ENCODE peak calls at places on chromosomes 6 and 20, in five cellular contexts. D is cardiac fibroblast, C is spleen, R is fibroblast of lung, V is fibroblast of pulmonary artery. S is an unnamed sample.

GRCh38 chr6:81997091-81997926 is 244.8 kb upstream of the TENT5A start:
- DNase-seq in C (no peak), D (peak), V (peak), R (peak), S (peak)

GRCh38 chr6:56072856-56073255 is 174.5 kb downstream of the COL21A1 start:
- DNase-seq in D (peak), R (peak), V (peak), C (no peak), S (no peak)

GRCh38 chr6:152635949-152636674 is 1.1 kb downstream of the SYNE1 start:
- DNase-seq in V (peak), D (peak), R (peak), C (peak), S (no peak)

GRCh38 chr6:150535151-150535816 is 64.4 kb upstream of the PLEKHG1 start:
- DNase-seq in V (no peak), C (no peak), R (no peak), D (no peak), S (no peak)

GRCh38 chr6:46026307-46026706 is 10.6 kb upstream of the CLIC5 start:
- DNase-seq in C (no peak), V (no peak), D (no peak), R (no peak), S (no peak)

GRCh38 chr6:7431594-7432390 is 42.2 kb downstream of the RIOK1 start:
- DNase-seq in C (no peak), R (no peak), D (peak), V (peak), S (no peak)

GRCh38 chr6:71499667-71500066 is 211.1 kb downstream of the OGFRL1 start:
- DNase-seq in R (no peak), C (no peak), D (no peak), V (no peak), S (no peak)

GRCh38 chr6:97440590-97441176 is 157.7 kb upstream of the MMS22L start:
- DNase-seq in D (peak), V (peak), R (peak), C (no peak), S (peak)

GRCh38 chr20:24951536-24952047 is 2.5 kb downstream of the CST7 start:
- DNase-seq in C (peak), V (no peak), D (no peak), R (no peak), S (no peak)

GRCh38 chr20:51966296-51966971 is 164.1 kb upstream of the SALL4 start:
- DNase-seq in D (peak), C (no peak), V (peak), R (peak), S (peak)
- TF ChIP-seq CTCF in D (peak), C (no peak), V (peak), R (peak), S (peak)

DNA sequence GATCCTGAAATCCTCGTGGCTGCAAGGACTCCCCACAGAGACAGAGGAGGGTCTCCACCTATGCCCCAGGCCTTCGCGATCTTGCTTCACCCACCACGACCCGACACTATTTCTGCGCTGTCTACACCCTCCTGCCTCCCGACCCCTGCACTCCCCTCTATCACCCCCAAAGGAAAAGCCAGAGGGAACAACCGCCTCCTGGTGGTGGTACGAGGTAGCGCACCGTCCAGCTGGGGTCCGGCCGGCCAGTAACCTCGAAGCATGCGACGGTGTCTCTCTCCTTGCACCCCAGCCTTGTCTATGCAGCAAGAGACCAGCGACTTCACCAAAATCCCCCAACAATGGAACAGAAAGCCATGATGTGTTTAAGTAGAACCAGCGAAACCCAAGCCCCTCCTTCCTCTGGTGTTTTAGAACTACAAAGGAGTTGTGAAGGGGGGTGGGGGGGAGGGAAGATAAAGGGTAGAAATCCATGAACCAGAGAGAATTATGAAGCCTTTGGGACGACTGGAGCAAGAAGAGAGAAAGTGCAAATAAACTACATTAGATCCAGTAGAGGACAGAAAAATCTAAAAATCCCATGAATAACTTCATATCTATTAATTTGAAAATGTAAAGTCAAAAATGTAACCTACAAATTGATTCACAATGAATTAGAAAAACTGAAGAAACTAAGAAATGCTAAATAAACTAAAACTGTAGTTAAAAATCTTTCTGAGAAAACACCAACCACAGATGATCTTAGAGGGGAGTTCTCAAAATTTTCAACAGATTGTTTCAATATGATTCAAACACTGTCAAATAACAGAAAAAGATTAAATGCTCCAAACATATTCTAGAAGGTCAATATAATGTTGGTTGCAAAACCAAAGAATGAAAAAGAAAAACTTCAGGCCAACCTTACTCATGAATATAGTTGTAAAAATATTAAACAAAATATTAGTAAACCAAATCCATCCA is 168.0 kb downstream of the CDK19 start:
- DNase-seq in D (no peak), C (no peak), V (no peak), R (no peak), S (no peak)
- TF ChIP-seq CTCF in D (peak), C (no peak), V (peak), R (peak), S (peak)

DNA sequence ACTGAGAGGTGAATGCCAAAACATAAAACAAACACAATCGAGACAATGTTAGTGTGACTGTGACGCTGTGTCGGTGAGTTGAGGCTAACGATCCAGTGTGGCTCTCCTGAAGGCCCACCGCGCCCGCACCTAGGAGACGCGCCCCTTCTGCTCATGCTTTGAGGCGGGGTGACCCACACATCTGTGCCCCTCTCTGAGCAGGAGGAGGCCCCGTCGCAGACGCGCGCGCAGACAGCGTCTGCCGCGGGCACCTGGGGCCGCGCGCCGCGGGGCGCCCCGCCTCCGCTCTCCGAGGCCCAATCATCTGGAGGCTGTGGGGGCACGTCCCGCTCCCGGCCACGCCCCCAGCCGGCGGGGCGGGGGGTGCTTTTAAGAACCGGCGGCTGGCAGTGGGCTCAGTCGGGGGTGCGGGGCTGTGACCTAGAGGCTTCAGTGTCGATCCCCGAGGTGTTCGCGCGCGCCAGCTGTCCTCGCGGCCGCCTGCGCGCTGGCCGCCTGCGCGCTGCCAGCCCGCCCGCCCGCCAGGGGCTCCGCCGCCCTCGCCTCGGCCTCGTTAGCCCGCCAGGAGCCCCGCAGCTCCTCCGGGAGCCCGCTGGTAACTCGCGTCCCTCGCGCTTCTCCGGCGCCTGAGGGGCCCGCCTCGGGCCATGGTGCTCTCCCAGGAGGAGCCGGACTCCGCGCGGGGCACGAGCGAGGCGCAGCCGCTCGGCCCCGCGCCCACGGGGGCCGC is at the start of gene SLC16A10:
- DNase-seq in C (peak), V (peak), D (peak), R (no peak), S (no peak)
- TF ChIP-seq CTCF in C (no peak), V (no peak), D (no peak), R (no peak), S (no peak)

GRCh38 chr6:159541296-159541695 is 151.7 kb downstream of the SOD2 start:
- DNase-seq in C (no peak), R (no peak), D (no peak), V (no peak), S (no peak)

GRCh38 chr6:159535629-159536028 is 157.4 kb downstream of the SOD2 start:
- DNase-seq in V (no peak), D (no peak), R (no peak), C (no peak), S (no peak)

GRCh38 chr6:159540883-159541282 is 152.2 kb downstream of the SOD2 start:
- DNase-seq in R (no peak), V (no peak), D (no peak), C (peak), S (no peak)

GRCh38 chr6:159540152-159540551 is 152.9 kb downstream of the SOD2 start:
- DNase-seq in V (no peak), R (no peak), C (peak), D (no peak), S (no peak)
- TF ChIP-seq CTCF in V (peak), R (peak), C (no peak), D (peak), S (peak)

GRCh38 chr6:103122766-103123601 is 1729.5 kb downstream of the GRIK2 start:
- DNase-seq in C (no peak), R (peak), V (peak), D (peak), S (peak)
- TF ChIP-seq CTCF in C (no peak), R (peak), V (peak), D (peak), S (peak)

GRCh38 chr6:111449129-111449528 is 33.9 kb downstream of the REV3L start:
- DNase-seq in V (no peak), R (no peak), D (no peak), C (no peak), S (no peak)
- TF ChIP-seq CTCF in V (no peak), R (no peak), D (no peak), C (no peak), S (no peak)

S was measured in HFFc6.